ENCODE peak calls at places on chromosomes 5 and 9, in ten cellular contexts. One of them, this sample, is unnamed.

GRCh38 chr9:112780637-112781036 is 30.1 kb downstream of the SNX30 start:
- DNase-seq in K562: no peak
- DNase-seq in adipocyte: no peak
- DNase-seq in GM23248: peak; percentile 68
- DNase-seq in mesendoderm: no peak
- DNase-seq in IMR-90: no peak
- DNase-seq in neural progenitor cell: no peak
- DNase-seq in PC-3: no peak
- DNase-seq in H9: no peak
- DNase-seq in HCT116: no peak
- DNase-seq in this sample: no peak

GRCh38 chr9:98429613-98430012 is 174.2 kb upstream of the TBC1D2 start:
- DNase-seq in K562: no peak
- DNase-seq in adipocyte: peak; percentile 44
- DNase-seq in GM23248: peak; percentile 89
- DNase-seq in mesendoderm: peak; percentile 50
- DNase-seq in IMR-90: peak; percentile 80
- DNase-seq in neural progenitor cell: no peak
- DNase-seq in PC-3: no peak
- DNase-seq in H9: no peak
- DNase-seq in HCT116: no peak
- DNase-seq in this sample: no peak

GRCh38 chr9:16417101-16417500 is 453.4 kb downstream of the BNC2 start:
- DNase-seq in K562: no peak
- DNase-seq in adipocyte: peak; percentile 78
- DNase-seq in GM23248: peak; percentile 92
- DNase-seq in mesendoderm: no peak
- DNase-seq in IMR-90: peak; percentile 96
- DNase-seq in neural progenitor cell: no peak
- DNase-seq in PC-3: peak; percentile 86
- DNase-seq in H9: no peak
- DNase-seq in HCT116: no peak
- DNase-seq in this sample: no peak

GRCh38 chr5:60410427-60410826 is 289.5 kb downstream of the DEPDC1B start:
- DNase-seq in K562: no peak
- DNase-seq in adipocyte: no peak
- DNase-seq in GM23248: peak; percentile 3
- DNase-seq in mesendoderm: no peak
- DNase-seq in IMR-90: no peak
- DNase-seq in neural progenitor cell: no peak
- DNase-seq in PC-3: no peak
- DNase-seq in H9: no peak
- DNase-seq in HCT116: no peak
- DNase-seq in this sample: no peak

GRCh38 chr5:97420646-97421045 is 237.6 kb upstream of the RIOK2 start:
- DNase-seq in K562: no peak
- DNase-seq in adipocyte: peak; percentile 3
- DNase-seq in GM23248: no peak
- DNase-seq in mesendoderm: no peak
- DNase-seq in IMR-90: no peak
- DNase-seq in neural progenitor cell: no peak
- DNase-seq in PC-3: no peak
- DNase-seq in H9: no peak
- DNase-seq in HCT116: no peak
- DNase-seq in this sample: no peak

GRCh38 chr9:99416007-99416406 is 193.9 kb downstream of the SEC61B start:
- DNase-seq in K562: no peak
- DNase-seq in adipocyte: no peak
- DNase-seq in GM23248: peak; percentile 54
- DNase-seq in mesendoderm: no peak
- DNase-seq in IMR-90: peak; percentile 36
- DNase-seq in neural progenitor cell: no peak
- DNase-seq in PC-3: peak; percentile 13
- DNase-seq in H9: no peak
- DNase-seq in HCT116: no peak
- DNase-seq in this sample: no peak

GRCh38 chr5:96721351-96721970 is 59.3 kb downstream of the CAST start:
- DNase-seq in K562: no peak
- DNase-seq in adipocyte: peak; percentile 31
- DNase-seq in GM23248: peak; percentile 76
- DNase-seq in mesendoderm: no peak
- DNase-seq in IMR-90: peak; percentile 62
- DNase-seq in neural progenitor cell: no peak
- DNase-seq in PC-3: no peak
- DNase-seq in H9: no peak
- DNase-seq in HCT116: no peak
- DNase-seq in this sample: no peak

GRCh38 chr5:179113143-179113530 is 53.0 kb downstream of the ZNF354C start:
- DNase-seq in K562: no peak
- DNase-seq in adipocyte: no peak
- DNase-seq in GM23248: no peak
- DNase-seq in mesendoderm: no peak
- DNase-seq in IMR-90: no peak
- DNase-seq in neural progenitor cell: no peak
- DNase-seq in PC-3: no peak
- DNase-seq in H9: no peak
- DNase-seq in HCT116: no peak
- DNase-seq in this sample: peak; percentile 8

GRCh38 chr5:38536968-38537367 is 19.5 kb downstream of the LIFR start:
- DNase-seq in K562: no peak
- DNase-seq in adipocyte: no peak
- DNase-seq in GM23248: no peak
- DNase-seq in mesendoderm: no peak
- DNase-seq in IMR-90: no peak
- DNase-seq in neural progenitor cell: no peak
- DNase-seq in PC-3: no peak
- DNase-seq in H9: no peak
- DNase-seq in HCT116: no peak
- DNase-seq in this sample: no peak

GRCh38 chr5:58022055-58022454 is 437.8 kb downstream of the PLK2 start:
- DNase-seq in K562: no peak
- DNase-seq in adipocyte: no peak
- DNase-seq in GM23248: peak; percentile 4
- DNase-seq in mesendoderm: no peak
- DNase-seq in IMR-90: peak; percentile 16
- DNase-seq in neural progenitor cell: no peak
- DNase-seq in PC-3: no peak
- DNase-seq in H9: no peak
- DNase-seq in HCT116: no peak
- DNase-seq in this sample: no peak

GRCh38 chr5:79759436-79759835 is 69.8 kb downstream of the CMYA5 start:
- DNase-seq in K562: no peak
- DNase-seq in adipocyte: peak; percentile 67
- DNase-seq in GM23248: peak; percentile 92
- DNase-seq in mesendoderm: no peak
- DNase-seq in IMR-90: peak; percentile 74
- DNase-seq in neural progenitor cell: no peak
- DNase-seq in PC-3: peak; percentile 44
- DNase-seq in H9: no peak
- DNase-seq in HCT116: no peak
- DNase-seq in this sample: no peak

GRCh38 chr9:6944896-6945295 is 187.1 kb downstream of the KDM4C start:
- DNase-seq in K562: no peak
- DNase-seq in adipocyte: peak; percentile 25
- DNase-seq in GM23248: peak; percentile 50
- DNase-seq in mesendoderm: no peak
- DNase-seq in IMR-90: peak; percentile 53
- DNase-seq in neural progenitor cell: no peak
- DNase-seq in PC-3: peak; percentile 79
- DNase-seq in H9: no peak
- DNase-seq in HCT116: no peak
- DNase-seq in this sample: no peak

GRCh38 chr9:127873223-127873691 is 4.2 kb downstream of the AK1 start:
- DNase-seq in K562: peak; percentile 34
- DNase-seq in adipocyte: no peak
- DNase-seq in GM23248: no peak
- DNase-seq in mesendoderm: no peak
- DNase-seq in IMR-90: no peak
- DNase-seq in neural progenitor cell: peak; percentile 48
- DNase-seq in PC-3: no peak
- DNase-seq in H9: no peak
- DNase-seq in HCT116: no peak
- DNase-seq in this sample: peak; percentile 44
- H3K4me1 ChIP-seq in K562: peaks cover 18% of the 10 kb centered on the region
- H3K4me1 ChIP-seq in adipocyte: peaks cover 48% of the 10 kb centered on the region
- H3K4me1 ChIP-seq in GM23248: peaks cover 34% of the 10 kb centered on the region
- H3K4me1 ChIP-seq in mesendoderm: no peaks in the 10 kb centered on the region
- H3K4me1 ChIP-seq in IMR-90: peaks cover 24% of the 10 kb centered on the region
- H3K4me1 ChIP-seq in neural progenitor cell: peaks cover 14% of the 10 kb centered on the region
- H3K4me1 ChIP-seq in PC-3: peaks cover 17% of the 10 kb centered on the region
- H3K4me1 ChIP-seq in H9: no peaks in the 10 kb centered on the region
- H3K4me1 ChIP-seq in HCT116: peaks cover 51% of the 10 kb centered on the region
- H3K4me1 ChIP-seq in this sample: peaks cover 8% of the 10 kb centered on the region

DNA sequence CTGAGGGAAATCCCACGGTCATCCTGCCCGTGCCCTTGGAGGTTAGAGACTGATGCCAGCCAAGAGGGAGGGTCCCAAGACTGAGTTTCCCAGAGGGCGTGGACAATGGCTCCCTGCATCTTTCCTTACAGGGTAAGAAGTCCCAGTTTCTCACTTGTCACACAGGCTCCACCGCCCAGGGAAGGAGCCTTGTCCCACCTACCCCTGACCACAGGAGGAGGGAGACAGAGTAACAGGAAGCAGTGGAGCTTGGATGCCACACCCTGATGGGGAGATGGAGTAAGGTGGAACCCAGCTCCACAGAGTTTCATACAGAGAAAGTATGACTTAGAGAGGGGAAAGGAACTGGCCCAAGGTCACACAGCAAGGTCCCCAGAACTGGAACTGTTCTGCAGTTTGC is 9.4 kb upstream of the CD74 start:
- DNase-seq in K562: no peak
- DNase-seq in adipocyte: no peak
- DNase-seq in GM23248: no peak
- DNase-seq in mesendoderm: no peak
- DNase-seq in IMR-90: no peak
- DNase-seq in neural progenitor cell: no peak
- DNase-seq in PC-3: no peak
- DNase-seq in H9: no peak
- DNase-seq in HCT116: no peak
- DNase-seq in this sample: peak; percentile 50
- H3K9ac ChIP-seq in K562: no peak overlapping the region
- H3K9ac ChIP-seq in adipocyte: no peak overlapping the region
- H3K9ac ChIP-seq in GM23248: no peak overlapping the region
- H3K9ac ChIP-seq in mesendoderm: no peak overlapping the region
- H3K9ac ChIP-seq in IMR-90: no peak overlapping the region
- H3K9ac ChIP-seq in neural progenitor cell: no peak overlapping the region
- H3K9ac ChIP-seq in PC-3: no peak overlapping the region
- H3K9ac ChIP-seq in H9: no peak overlapping the region
- H3K9ac ChIP-seq in HCT116: no peak overlapping the region
- H3K9ac ChIP-seq in this sample: no peak overlapping the region

DNA sequence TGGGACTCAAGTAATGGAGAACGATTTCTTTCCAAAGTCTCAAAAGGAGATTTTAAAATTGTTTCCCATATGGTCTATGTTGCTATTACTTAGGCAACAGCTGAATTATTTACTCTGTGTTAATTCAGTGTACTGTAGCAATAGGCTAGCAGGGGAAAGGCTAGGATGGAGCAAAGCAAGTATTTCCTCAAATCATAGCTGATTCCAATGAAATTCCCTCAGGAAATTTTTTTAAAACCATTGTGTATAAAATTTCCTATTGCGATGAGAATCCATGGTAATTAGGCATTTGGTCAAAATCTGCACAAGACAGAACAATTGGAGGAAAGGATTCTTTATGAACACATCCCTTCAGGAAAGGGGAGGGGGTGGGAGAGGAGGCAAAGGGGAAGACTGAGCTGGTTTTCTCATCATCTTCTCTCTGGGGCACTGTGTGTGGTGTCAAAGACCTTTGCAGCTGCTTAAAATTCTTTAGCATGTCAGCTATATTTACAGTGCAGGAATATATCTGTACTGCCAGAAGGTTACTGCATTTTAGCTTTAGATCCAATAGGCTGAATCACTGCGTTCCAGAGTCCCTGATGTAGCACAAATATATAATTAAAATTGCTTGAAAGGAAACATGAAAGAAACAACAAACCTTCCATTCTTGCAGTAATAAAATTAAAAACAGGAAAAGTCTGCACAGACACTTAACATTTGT is 95.3 kb downstream of the ZNF608 start:
- DNase-seq in K562: peak; percentile 27
- DNase-seq in adipocyte: peak; percentile 69
- DNase-seq in GM23248: no peak
- DNase-seq in mesendoderm: no peak
- DNase-seq in IMR-90: peak; percentile 84
- DNase-seq in neural progenitor cell: peak; percentile 18
- DNase-seq in PC-3: no peak
- DNase-seq in H9: no peak
- DNase-seq in HCT116: no peak
- DNase-seq in this sample: no peak
- H3K4me1 ChIP-seq in K562: peaks cover 64% of the 10 kb centered on the region
- H3K4me1 ChIP-seq in adipocyte: peaks cover 55% of the 10 kb centered on the region
- H3K4me1 ChIP-seq in GM23248: peaks cover 41% of the 10 kb centered on the region
- H3K4me1 ChIP-seq in mesendoderm: peaks cover 6% of the 10 kb centered on the region
- H3K4me1 ChIP-seq in IMR-90: peaks cover 27% of the 10 kb centered on the region
- H3K4me1 ChIP-seq in neural progenitor cell: peaks cover 61% of the 10 kb centered on the region
- H3K4me1 ChIP-seq in PC-3: peaks cover 43% of the 10 kb centered on the region
- H3K4me1 ChIP-seq in H9: peaks cover 4% of the 10 kb centered on the region
- H3K4me1 ChIP-seq in HCT116: peaks cover 62% of the 10 kb centered on the region
- H3K4me1 ChIP-seq in this sample: peaks cover 30% of the 10 kb centered on the region

DNA sequence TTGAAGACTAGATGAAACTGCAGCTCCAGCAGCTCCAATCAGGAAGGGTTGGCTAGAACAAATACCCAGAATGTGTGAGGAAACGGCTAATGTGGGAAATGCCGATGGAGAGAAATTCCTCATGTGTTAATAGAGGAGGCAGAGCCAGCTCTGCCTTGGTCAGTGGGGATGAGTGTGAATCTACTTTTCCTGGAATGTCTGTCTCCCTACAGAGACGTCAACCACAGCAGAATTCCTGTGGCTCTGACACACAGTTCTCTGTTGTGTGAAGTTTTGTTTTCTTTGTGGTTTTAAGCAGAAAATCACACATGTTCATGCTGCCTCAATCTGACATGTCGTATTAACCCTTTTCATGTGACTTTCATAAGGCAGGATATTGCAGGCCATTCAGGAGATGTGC is 476.6 kb upstream of the WWC1 start:
- DNase-seq in K562: no peak
- DNase-seq in adipocyte: peak; percentile 79
- DNase-seq in GM23248: peak; percentile 97
- DNase-seq in mesendoderm: peak; percentile 98
- DNase-seq in IMR-90: peak; percentile 88
- DNase-seq in neural progenitor cell: no peak
- DNase-seq in PC-3: peak; percentile 29
- DNase-seq in H9: peak; percentile 61
- DNase-seq in HCT116: no peak
- DNase-seq in this sample: peak; percentile 85
- H3K9ac ChIP-seq in K562: no peak overlapping the region
- H3K9ac ChIP-seq in adipocyte: no peak overlapping the region
- H3K9ac ChIP-seq in GM23248: peak overlapping the region; percentile 68
- H3K9ac ChIP-seq in mesendoderm: no peak overlapping the region
- H3K9ac ChIP-seq in IMR-90: no peak overlapping the region
- H3K9ac ChIP-seq in neural progenitor cell: no peak overlapping the region
- H3K9ac ChIP-seq in PC-3: no peak overlapping the region
- H3K9ac ChIP-seq in H9: no peak overlapping the region
- H3K9ac ChIP-seq in HCT116: no peak overlapping the region
- H3K9ac ChIP-seq in this sample: no peak overlapping the region

GRCh38 chr9:93298498-93299417 is 114.8 kb downstream of the WNK2 start:
- DNase-seq in K562: peak; percentile 3
- DNase-seq in adipocyte: no peak
- DNase-seq in GM23248: no peak
- DNase-seq in mesendoderm: no peak
- DNase-seq in IMR-90: no peak
- DNase-seq in neural progenitor cell: no peak
- DNase-seq in PC-3: no peak
- DNase-seq in H9: peak; percentile 24
- DNase-seq in HCT116: no peak
- DNase-seq in this sample: peak; percentile 46
- H3K4me1 ChIP-seq in K562: no peaks in the 10 kb centered on the region
- H3K4me1 ChIP-seq in adipocyte: peaks cover 4% of the 10 kb centered on the region
- H3K4me1 ChIP-seq in GM23248: no peaks in the 10 kb centered on the region
- H3K4me1 ChIP-seq in mesendoderm: no peaks in the 10 kb centered on the region
- H3K4me1 ChIP-seq in IMR-90: no peaks in the 10 kb centered on the region
- H3K4me1 ChIP-seq in neural progenitor cell: no peaks in the 10 kb centered on the region
- H3K4me1 ChIP-seq in PC-3: no peaks in the 10 kb centered on the region
- H3K4me1 ChIP-seq in H9: no peaks in the 10 kb centered on the region
- H3K4me1 ChIP-seq in HCT116: no peaks in the 10 kb centered on the region
- H3K4me1 ChIP-seq in this sample: no peaks in the 10 kb centered on the region